ENCODE peak calls at places on chromosome 12, in five cellular contexts. M is A549, B is T-helper 1 cell, F is uterus, L is NT2/D1. Y is an unnamed sample.

GRCh38 chr12:63400746-63401145 is 249.7 kb upstream of the AVPR1A start:
- DNase-seq in M (no peak), B (no peak), F (no peak), L (no peak), Y (no peak)

GRCh38 chr12:47078733-47079364 is 572 bp upstream of the PCED1B start:
- DNase-seq in M (peak; percentile 57), B (no peak), F (peak; percentile 34), L (no peak), Y (no peak)

GRCh38 chr12:12153596-12153995 is 82.9 kb downstream of the BCL2L14 start:
- DNase-seq in M (no peak), B (no peak), F (no peak), L (no peak), Y (no peak)

GRCh38 chr12:119547016-119547415 is 46.6 kb upstream of the TMEM233 start:
- DNase-seq in M (no peak), B (no peak), F (no peak), L (no peak), Y (no peak)

GRCh38 chr12:1799882-1800645 is 20.3 kb upstream of the LRTM2 start:
- DNase-seq in M (no peak), B (no peak), F (no peak), L (no peak), Y (no peak)

GRCh38 chr12:47616440-47616839 is 89.4 kb downstream of the RPAP3 start:
- DNase-seq in M (no peak), B (no peak), F (no peak), L (no peak), Y (no peak)

GRCh38 chr12:128743911-128744310 is 79.8 kb downstream of the SLC15A4 start:
- DNase-seq in M (no peak), B (no peak), F (no peak), L (no peak), Y (no peak)

GRCh38 chr12:109740694-109741245 is 27.1 kb downstream of the FAM222A start:
- DNase-seq in M (no peak), B (no peak), F (no peak), L (no peak), Y (no peak)

GRCh38 chr12:54378791-54379400 is 5.6 kb downstream of the ZNF385A start:
- DNase-seq in M (peak; percentile 88), B (no peak), F (peak; percentile 80), L (no peak), Y (no peak)

GRCh38 chr12:31585271-31585670 is 5.7 kb downstream of the DENND5B start:
- DNase-seq in M (no peak), B (no peak), F (no peak), L (no peak), Y (no peak)

GRCh38 chr12:70444903-70445302 is 78.8 kb downstream of the KCNMB4 start:
- DNase-seq in M (no peak), B (no peak), F (no peak), L (no peak), Y (no peak)

GRCh38 chr12:123972448-123973401 is at the start of the genes CCDC92 and ZNF664:
- DNase-seq in M (peak; percentile 96), B (peak; percentile 91), F (peak; percentile 94), L (peak; percentile 92), Y (peak; percentile 85)

GRCh38 chr12:26633591-26634210 is 199.3 kb downstream of the ITPR2 start:
- DNase-seq in M (no peak), B (no peak), F (no peak), L (no peak), Y (no peak)

GRCh38 chr12:6620137-6620884 is 13.1 kb upstream of the CHD4 start:
- DNase-seq in M (no peak), B (no peak), F (peak; percentile 26), L (no peak), Y (no peak)

GRCh38 chr12:26226629-26227375 is 31.4 kb downstream of the SSPN start:
- DNase-seq in M (no peak), B (no peak), F (peak; percentile 37), L (peak; percentile 74), Y (peak; percentile 75)

GRCh38 chr12:11555743-11556625 is 93.5 kb upstream of the ETV6 start:
- DNase-seq in M (no peak), B (no peak), F (no peak), L (no peak), Y (no peak)

GRCh38 chr12:111653596-111653995 is 32.2 kb downstream of the BRAP start:
- DNase-seq in M (no peak), B (no peak), F (no peak), L (no peak), Y (no peak)

GRCh38 chr12:56375598-56376434 is 13.2 kb upstream of the APOF start:
- DNase-seq in M (no peak), B (no peak), F (no peak), L (no peak), Y (no peak)

GRCh38 chr12:79687711-79688270 is 3.0 kb downstream of the PAWR start:
- DNase-seq in M (no peak), B (no peak), F (no peak), L (no peak), Y (no peak)

GRCh38 chr12:5259523-5259922 is 172.4 kb upstream of the NTF3 start:
- DNase-seq in M (no peak), B (no peak), F (no peak), L (no peak), Y (no peak)

GRCh38 chr12:8609061-8609570 is 3.5 kb downstream of the AICDA start:
- DNase-seq in M (peak; percentile 47), B (no peak), F (no peak), L (peak; percentile 73), Y (no peak)

GRCh38 chr12:77213316-77213715 is 147.9 kb upstream of the E2F7 start:
- DNase-seq in M (no peak), B (no peak), F (no peak), L (no peak), Y (no peak)

GRCh38 chr12:12883369-12884001 is 7.9 kb upstream of the GPRC5A start:
- DNase-seq in M (peak; percentile 31), B (no peak), F (no peak), L (no peak), Y (no peak)

GRCh38 chr12:86770871-86771270 is 514.7 kb upstream of the MGAT4C start:
- DNase-seq in M (no peak), B (no peak), F (no peak), L (no peak), Y (no peak)

GRCh38 chr12:96510306-96510764 is 21.0 kb downstream of the CFAP54 start:
- DNase-seq in M (no peak), B (no peak), F (no peak), L (no peak), Y (no peak)

GRCh38 chr12:115570271-115570777 is 707.2 kb downstream of the MED13L start:
- DNase-seq in M (peak; percentile 76), B (no peak), F (no peak), L (no peak), Y (no peak)

GRCh38 chr12:12713932-12714275 is 3.3 kb upstream of the CDKN1B start:
- DNase-seq in M (no peak), B (no peak), F (no peak), L (no peak), Y (no peak)

GRCh38 chr12:86249276-86249675 is 6.9 kb downstream of the MGAT4C start:
- DNase-seq in M (no peak), B (no peak), F (no peak), L (no peak), Y (no peak)

GRCh38 chr12:132454154-132454948 is 35.6 kb upstream of the FBRSL1 start:
- DNase-seq in M (no peak), B (no peak), F (no peak), L (no peak), Y (no peak)

GRCh38 chr12:96143392-96143791 is 50.8 kb upstream of the ELK3 start:
- DNase-seq in M (no peak), B (no peak), F (no peak), L (no peak), Y (no peak)

GRCh38 chr12:3492868-3493224 is 1.8 kb downstream of the PRMT8 start:
- DNase-seq in M (no peak), B (no peak), F (no peak), L (no peak), Y (no peak)

GRCh38 chr12:29676676-29677075 is 107.1 kb downstream of the TMTC1 start:
- DNase-seq in M (no peak), B (no peak), F (no peak), L (no peak), Y (no peak)

GRCh38 chr12:63889236-63889635 is 44.7 kb downstream of the SRGAP1 start:
- DNase-seq in M (peak; percentile 39), B (no peak), F (no peak), L (no peak), Y (no peak)

GRCh38 chr12:111056618-111057521 is 136.5 kb upstream of the MYL2 start:
- DNase-seq in M (no peak), B (no peak), F (no peak), L (no peak), Y (no peak)

GRCh38 chr12:98438826-98439225 is 76.6 kb upstream of the TMPO start:
- DNase-seq in M (no peak), B (no peak), F (no peak), L (no peak), Y (no peak)

GRCh38 chr12:95548539-95549391 is 2.5 kb downstream of the USP44 start:
- DNase-seq in M (peak; percentile 51), B (peak; percentile 37), F (peak; percentile 49), L (no peak), Y (no peak)

Y was measured in substantia nigra.